ENCODE peak calls at places on chromosome 21, in six cellular contexts. R, I, V, K, B and O are unnamed samples.

GRCh38 chr21:32131960-32132359 is 146.9 kb downstream of the MIS18A start:
- DNase-seq in V (peak; percentile 33), R (peak; percentile 21), K (peak; percentile 35), B (no peak), I (peak; percentile 61), O (peak; percentile 23)

GRCh38 chr21:41171210-41171609 is 3.2 kb downstream of the BACE2 start:
- DNase-seq in B (no peak), R (peak; percentile 42), V (peak; percentile 61), I (no peak), K (no peak), O (peak; percentile 58)

GRCh38 chr21:45596704-45597318 is 46.7 kb upstream of the PCBP3 start:
- DNase-seq in I (peak; percentile 65), R (peak; percentile 52), V (peak; percentile 37), K (peak; percentile 57), B (peak; percentile 82), O (no peak)

GRCh38 chr21:43864806-43865470 is at the start of gene AGPAT3:
- DNase-seq in V (no peak), K (no peak), B (peak; percentile 26), R (no peak), I (peak; percentile 51), O (no peak)

GRCh38 chr21:14968821-14969220 is 96.0 kb downstream of the NRIP1 start:
- DNase-seq in I (peak; percentile 61), R (peak; percentile 31), V (peak; percentile 43), K (no peak), B (no peak), O (peak; percentile 57)

GRCh38 chr21:45259206-45259795 is 28.4 kb downstream of the POFUT2 start:
- DNase-seq in R (no peak), I (no peak), V (peak; percentile 18), K (no peak), B (no peak), O (no peak)

GRCh38 chr21:18373631-18374030 is 30.0 kb downstream of the TMPRSS15 start:
- DNase-seq in K (no peak), V (no peak), B (no peak), I (no peak), R (no peak), O (peak; percentile 31)

GRCh38 chr21:36825683-36826082 is 126.8 kb downstream of the SIM2 start:
- DNase-seq in B (no peak), V (no peak), K (no peak), I (no peak), R (no peak), O (no peak)

GRCh38 chr21:39317134-39318090 is 4.0 kb upstream of the BRWD1 start:
- DNase-seq in I (no peak), K (no peak), B (no peak), V (no peak), R (no peak), O (no peak)